ENCODE peak calls at places on chromosomes 6 and 20, in eight cellular contexts. U is lung, G is testis, L is ovary, M is K562, Z is left lung, A is HCT116, N is Peyer's patch. O is an unnamed sample. For H3K36me3 and H3K4me1, the result is how much of the 10 kb centered on the place peaks cover.

GRCh38 chr6:4114123-4114522 is 21.3 kb downstream of the ECI2 start:
- DNase-seq in U (no peak), G (no peak), L (no peak), M (no peak), Z (no peak), A (no peak), N (no peak), O (no peak)

GRCh38 chr6:167671977-167672687 is 154.6 kb upstream of the AFDN start:
- DNase-seq in U (no peak), G (no peak), L (no peak), M (no peak), Z (no peak), A (no peak), N (no peak), O (no peak)

GRCh38 chr6:148657053-148657452 is 89.8 kb upstream of the UST start:
- DNase-seq in U (peak), G (peak), L (no peak), M (no peak), Z (no peak), A (no peak), N (no peak), O (no peak)

GRCh38 chr6:166852484-166852975 is 103.8 kb downstream of the RNASET2 start:
- DNase-seq in U (no peak), G (no peak), L (no peak), M (no peak), Z (no peak), A (no peak), N (peak), O (no peak)

GRCh38 chr6:7537560-7538174 is 3.8 kb upstream of the DSP start:
- DNase-seq in U (no peak), G (no peak), L (no peak), M (no peak), Z (no peak), A (no peak), N (no peak), O (no peak)

GRCh38 chr6:28922841-28923317 is 906 bp downstream of the TRIM27 start:
- DNase-seq in U (peak), G (peak), L (no peak), M (peak), Z (no peak), A (no peak), N (peak), O (no peak)

GRCh38 chr6:11608600-11609323 is 71.2 kb downstream of the TMEM170B start:
- DNase-seq in U (no peak), G (no peak), L (no peak), M (no peak), Z (no peak), A (no peak), N (no peak), O (no peak)

GRCh38 chr20:62723351-62723750 is 14.7 kb downstream of the NTSR1 start:
- DNase-seq in U (no peak), G (no peak), L (no peak), M (no peak), Z (peak), A (no peak), N (no peak), O (no peak)

GRCh38 chr6:1384549-1385128 is 4.7 kb upstream of the FOXF2 start:
- DNase-seq in U (no peak), G (no peak), L (no peak), M (no peak), Z (peak), A (no peak), N (no peak), O (no peak)

GRCh38 chr6:43665376-43665775 is 20.5 kb downstream of the RSPH9 start:
- DNase-seq in U (no peak), G (no peak), L (no peak), M (no peak), Z (no peak), A (no peak), N (no peak), O (no peak)

GRCh38 chr6:137754366-137754765 is 112.7 kb upstream of the TNFAIP3 start:
- DNase-seq in U (no peak), G (no peak), L (no peak), M (no peak), Z (no peak), A (no peak), N (no peak), O (no peak)

GRCh38 chr6:44257007-44257752 is at the start of gene SLC35B2:
- DNase-seq in U (no peak), G (peak), L (peak), M (peak), Z (peak), A (no peak), N (peak), O (peak)

GRCh38 chr20:51373713-51374481 is 168.6 kb downstream of the NFATC2 start:
- DNase-seq in U (no peak), G (peak), L (no peak), M (peak), Z (no peak), A (no peak), N (no peak), O (no peak)

GRCh38 chr6:138378463-138378862 is 758 bp downstream of the SMIM28 start:
- DNase-seq in U (no peak), G (no peak), L (no peak), M (no peak), Z (no peak), A (no peak), N (no peak), O (no peak)

GRCh38 chr6:132445201-132445951 is 44.1 kb upstream of the MOXD1 start:
- DNase-seq in U (no peak), G (no peak), L (no peak), M (no peak), Z (no peak), A (no peak), N (no peak), O (no peak)

GRCh38 chr20:37542281-37542680 is 14.6 kb upstream of the BLCAP start:
- DNase-seq in U (no peak), G (no peak), L (no peak), M (no peak), Z (no peak), A (no peak), N (no peak), O (no peak)

GRCh38 chr6:80523531-80523970 is 417.1 kb downstream of the BCKDHB start:
- DNase-seq in U (no peak), G (peak), L (no peak), M (peak), Z (peak), A (no peak), N (no peak), O (peak)

GRCh38 chr20:53914861-53915458 is 155.4 kb downstream of the BCAS1 start:
- DNase-seq in U (no peak), G (no peak), L (no peak), M (peak), Z (no peak), A (no peak), N (no peak), O (no peak)

DNA sequence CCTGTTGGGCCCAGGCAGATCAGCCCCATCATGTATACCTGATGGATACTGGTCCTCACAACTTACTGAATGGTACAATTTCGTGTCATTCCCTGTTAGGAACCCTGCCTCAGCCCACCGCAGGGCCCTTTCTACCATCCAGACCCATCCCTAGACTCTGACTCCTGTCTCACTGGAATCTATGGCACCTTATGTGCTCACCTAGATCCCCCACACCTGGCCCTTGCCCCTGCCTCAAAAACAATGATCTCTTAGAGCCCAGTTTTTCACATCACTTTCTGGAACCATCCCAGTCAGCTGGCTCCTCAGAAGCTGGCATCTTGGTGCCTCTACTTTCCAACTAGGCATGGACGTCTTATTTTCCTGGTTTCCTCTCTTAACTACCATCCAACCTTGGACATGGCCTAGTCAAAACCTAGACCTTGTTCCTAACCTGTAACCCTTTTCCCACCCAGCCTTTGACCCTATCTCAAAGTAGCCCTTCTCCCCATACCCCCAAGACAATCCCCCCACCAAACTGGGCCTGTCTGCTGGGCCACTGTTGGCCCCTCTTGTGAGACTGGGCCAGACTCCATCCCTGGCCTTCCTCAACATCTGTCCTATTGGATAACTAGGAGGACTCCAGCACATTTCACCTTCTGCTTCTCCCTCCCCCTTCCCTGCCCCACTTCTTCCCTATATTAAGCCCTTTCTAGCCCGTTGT is 981 bp downstream of the HM13 start:
- DNase-seq in U (no peak), G (no peak), L (no peak), M (no peak), Z (no peak), A (no peak), N (no peak), O (no peak)
- H3K36me3 ChIP-seq in U (under half), G (under half), L (under half), M (under half), Z (under half), A (under half), N (under half), O (under half)

DNA sequence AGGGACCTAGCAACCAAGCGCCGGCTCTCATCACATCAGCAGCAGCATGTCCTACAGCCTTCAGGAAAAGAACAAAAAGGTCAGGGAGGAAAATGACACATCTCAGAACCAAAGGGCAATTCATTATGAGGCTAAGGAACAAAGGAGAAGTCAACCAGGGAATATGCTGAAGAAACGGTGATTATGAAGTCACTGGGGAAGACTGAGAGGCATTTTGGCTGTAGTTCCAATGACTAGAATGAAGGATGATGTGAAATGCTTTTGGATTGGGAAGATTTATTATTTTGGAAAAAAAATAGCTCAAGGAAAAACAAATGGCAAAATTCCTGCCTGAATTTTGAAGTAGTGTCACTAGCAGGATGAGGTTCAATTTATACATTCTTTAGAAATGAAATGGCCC is 5.7 kb downstream of the BACH2 start:
- DNase-seq in U (no peak), G (no peak), L (no peak), M (no peak), Z (no peak), A (no peak), N (no peak), O (no peak)
- H3K4me1 ChIP-seq in U (under half), G (under half), L (under half), M (under half), Z (under half), A (under half), N (under half), O (under half)

DNA sequence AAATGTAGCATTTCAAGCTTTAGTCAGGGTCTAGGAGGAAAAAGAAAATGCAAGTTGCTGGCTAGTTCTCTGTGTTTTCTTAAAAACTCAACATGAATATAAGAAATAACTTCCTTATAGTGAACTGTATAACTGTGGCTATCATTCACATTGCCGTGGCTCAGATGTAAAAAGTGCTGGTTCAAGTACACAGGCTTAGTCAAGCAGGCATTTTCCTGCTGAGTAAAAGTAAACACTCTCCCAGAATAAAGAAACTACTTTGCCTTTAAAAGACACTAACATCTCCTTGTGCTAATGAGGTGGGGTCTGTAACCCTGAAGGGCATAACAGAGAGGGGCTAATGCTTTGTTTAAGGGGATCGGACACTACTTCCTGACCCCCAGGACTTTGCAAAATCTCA is 3.3 kb downstream of the ATP5F1E start:
- DNase-seq in U (no peak), G (no peak), L (no peak), M (no peak), Z (no peak), A (no peak), N (no peak), O (no peak)
- H3K4me3 ChIP-seq in U (no peak), G (no peak), L (no peak), M (peak), Z (peak), A (no peak), N (no peak), O (peak)

GRCh38 chr6:32973144-32973854 is 4.9 kb downstream of the BRD2 start:
- DNase-seq in U (no peak), G (peak), L (peak), M (peak), Z (no peak), A (no peak), N (peak), O (no peak)

GRCh38 chr6:32975886-32976285 is 7.5 kb downstream of the BRD2 start:
- DNase-seq in U (no peak), G (no peak), L (no peak), M (no peak), Z (no peak), A (no peak), N (no peak), O (no peak)

GRCh38 chr6:32972353-32973143 is 4.2 kb downstream of the BRD2 start:
- DNase-seq in U (peak), G (no peak), L (peak), M (peak), Z (peak), A (no peak), N (peak), O (no peak)

GRCh38 chr6:32974541-32975308 is 6.3 kb downstream of the BRD2 start:
- DNase-seq in U (no peak), G (no peak), L (no peak), M (no peak), Z (no peak), A (no peak), N (no peak), O (peak)

DNA sequence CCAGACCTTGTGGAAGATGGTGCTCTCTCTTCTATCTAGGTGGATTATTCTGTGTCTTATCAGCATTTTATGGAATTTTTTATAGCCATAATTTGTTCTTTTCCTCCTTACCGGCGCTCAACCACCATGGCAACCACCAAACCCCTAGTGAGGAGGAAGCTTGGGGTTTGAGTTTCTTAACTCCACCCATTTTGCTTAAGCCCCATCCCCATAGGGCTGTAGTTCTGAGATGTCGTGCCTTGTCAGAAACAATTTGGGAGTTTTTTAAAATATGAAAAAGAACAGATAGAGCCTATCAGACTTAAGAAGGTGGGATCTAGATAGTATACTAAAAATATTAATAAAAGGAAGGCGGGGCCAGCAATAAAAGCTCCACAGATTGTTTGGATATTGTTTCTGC is 5.5 kb downstream of the BRD2 start:
- DNase-seq in U (no peak), G (no peak), L (no peak), M (peak), Z (no peak), A (no peak), N (no peak), O (peak)
- H3K36me3 ChIP-seq in U (under half), G (under half), L (under half), M (half or more), Z (half or more), A (half or more), N (under half), O (half or more)

DNA sequence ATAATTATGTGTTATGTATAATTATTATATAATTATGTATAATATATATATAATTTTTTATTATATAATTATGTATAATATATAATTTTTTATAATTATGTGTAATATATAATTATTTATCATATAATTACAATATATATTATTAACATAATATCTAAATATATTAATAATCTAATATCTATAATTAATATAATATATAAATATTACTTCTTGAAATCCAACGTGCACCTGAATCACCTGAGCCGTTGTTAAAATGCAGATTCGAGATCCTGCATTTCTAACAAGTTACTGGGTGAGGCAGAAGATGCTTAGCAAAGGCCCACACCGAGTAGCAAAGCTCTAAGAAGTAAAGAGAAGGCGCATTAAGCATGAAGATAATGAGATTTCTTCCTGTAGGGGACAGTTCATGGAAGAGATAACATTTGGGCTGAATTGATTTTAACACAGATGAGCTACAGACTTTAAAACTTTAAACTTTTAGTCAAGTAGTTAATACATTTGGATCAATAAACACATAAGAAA is 406.4 kb upstream of the PLCB4 start:
- DNase-seq in U (no peak), G (no peak), L (no peak), M (no peak), Z (no peak), A (no peak), N (no peak), O (no peak)
- H3K4me1 ChIP-seq in U (under half), G (under half), L (under half), M (under half), Z (under half), A (under half), N (under half), O (under half)